ENCODE peak calls at places on chromosomes 12 and 14, in eight cellular contexts. M, D, A, J, Z, O, F and L are unnamed samples.

GRCh38 chr12:121668750-121669524 is 517 bp downstream of the MORN3 start:
- DNase-seq in O (peak; percentile 78), M (peak; percentile 25), D (peak; percentile 53), Z (no peak), J (no peak), A (no peak), F (no peak), L (no peak)

GRCh38 chr12:93569656-93570551 is 2.6 kb upstream of the SOCS2 start:
- DNase-seq in Z (peak; percentile 61), A (peak; percentile 72), J (peak; percentile 85), F (peak; percentile 79), O (peak; percentile 84), M (peak; percentile 68), D (peak; percentile 94), L (peak; percentile 80)

GRCh38 chr12:117365072-117365616 is 3.7 kb upstream of the NOS1 start:
- DNase-seq in O (no peak), J (no peak), D (no peak), M (no peak), A (no peak), F (no peak), Z (no peak), L (no peak)

GRCh38 chr14:91323671-91324605 is 79.4 kb upstream of the GPR68 start:
- DNase-seq in D (peak; percentile 55), F (peak; percentile 69), O (peak; percentile 96), J (peak; percentile 94), Z (peak; percentile 75), M (peak; percentile 91), A (peak; percentile 43), L (no peak)

GRCh38 chr12:63013302-63013701 is 78.4 kb upstream of the PPM1H start:
- DNase-seq in D (no peak), J (no peak), O (no peak), M (no peak), Z (no peak), A (no peak), F (no peak), L (no peak)

GRCh38 chr12:108313609-108314331 is 25.3 kb downstream of the CMKLR1 start:
- DNase-seq in D (no peak), A (no peak), J (peak; percentile 28), M (no peak), F (no peak), O (peak; percentile 25), Z (peak; percentile 79), L (peak; percentile 22)

GRCh38 chr14:59897757-59898383 is 22.1 kb upstream of the LRRC9 start:
- DNase-seq in O (peak; percentile 79), M (no peak), Z (no peak), J (peak; percentile 48), D (peak; percentile 28), F (peak; percentile 20), A (peak; percentile 14), L (no peak)

GRCh38 chr12:117832459-117833457 is 136.0 kb downstream of the KSR2 start:
- DNase-seq in D (peak; percentile 82), O (no peak), F (no peak), A (peak; percentile 36), Z (no peak), J (no peak), M (no peak), L (no peak)

GRCh38 chr12:40222247-40222646 is 2.5 kb upstream of the LRRK2 start:
- DNase-seq in M (no peak), F (no peak), D (peak; percentile 69), Z (peak; percentile 57), A (no peak), O (no peak), J (no peak), L (no peak)

GRCh38 chr12:94643585-94643984 is 6.8 kb downstream of the TMCC3 start:
- DNase-seq in J (no peak), M (no peak), D (peak; percentile 15), O (no peak), F (no peak), A (no peak), Z (no peak), L (no peak)

GRCh38 chr12:3803865-3804472 is 51.1 kb upstream of the CRACR2A start:
- DNase-seq in Z (peak; percentile 43), M (peak; percentile 53), O (peak; percentile 87), A (peak; percentile 41), F (peak; percentile 65), D (peak; percentile 76), J (peak; percentile 84), L (peak; percentile 1)

GRCh38 chr14:81209187-81209836 is 11.4 kb downstream of the GTF2A1 start:
- DNase-seq in J (no peak), F (peak; percentile 32), Z (no peak), M (no peak), A (no peak), O (peak; percentile 90), D (no peak), L (no peak)

GRCh38 chr12:116455540-116456306 is 103.5 kb upstream of the MAP1LC3B2 start:
- DNase-seq in F (peak; percentile 97), D (peak; percentile 96), O (peak; percentile 40), A (peak; percentile 83), M (no peak), J (peak; percentile 91), Z (no peak), L (peak; percentile 3)

GRCh38 chr12:95790912-95791849 is 617 bp upstream of the NTN4 start:
- DNase-seq in F (no peak), O (no peak), Z (no peak), J (peak; percentile 44), D (peak; percentile 56), M (peak; percentile 31), A (peak; percentile 39), L (no peak)

GRCh38 chr14:34997762-34998161 is 15.0 kb downstream of the SRP54 start:
- DNase-seq in D (no peak), Z (no peak), O (no peak), M (no peak), J (no peak), F (no peak), A (no peak), L (no peak)

GRCh38 chr14:48751293-48751692 is 834.9 kb downstream of the RPS29 start:
- DNase-seq in F (no peak), Z (no peak), A (no peak), O (no peak), M (no peak), J (no peak), D (no peak), L (no peak)

DNA sequence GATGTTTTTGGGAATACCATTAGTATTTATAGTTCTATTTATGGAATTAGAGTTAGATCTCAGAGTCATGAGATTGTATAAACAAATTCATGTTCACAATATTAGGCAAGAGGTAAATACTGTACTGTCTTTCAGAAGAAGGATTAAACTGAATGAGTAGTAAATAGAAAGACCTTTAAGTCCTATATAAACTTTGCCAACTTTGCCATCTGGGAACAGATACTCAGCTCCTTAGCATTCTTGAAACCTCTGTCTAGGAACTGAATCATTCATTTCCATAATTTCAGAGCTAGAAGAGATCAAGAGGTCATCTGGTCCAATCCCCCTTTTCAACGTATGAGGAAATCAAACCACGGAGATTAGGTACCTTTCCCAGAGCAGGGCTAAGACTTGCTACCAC is 141.1 kb downstream of the CAND1 start:
- DNase-seq in O (no peak), J (no peak), Z (no peak), M (no peak), F (no peak), D (peak; percentile 59), A (no peak), L (no peak)
- H3K27ac ChIP-seq in O (no peak overlapping the region), J (no peak overlapping the region), Z (no peak overlapping the region), M (no peak overlapping the region), F (no peak overlapping the region), D (no peak overlapping the region), A (no peak overlapping the region), L (no peak overlapping the region)

DNA sequence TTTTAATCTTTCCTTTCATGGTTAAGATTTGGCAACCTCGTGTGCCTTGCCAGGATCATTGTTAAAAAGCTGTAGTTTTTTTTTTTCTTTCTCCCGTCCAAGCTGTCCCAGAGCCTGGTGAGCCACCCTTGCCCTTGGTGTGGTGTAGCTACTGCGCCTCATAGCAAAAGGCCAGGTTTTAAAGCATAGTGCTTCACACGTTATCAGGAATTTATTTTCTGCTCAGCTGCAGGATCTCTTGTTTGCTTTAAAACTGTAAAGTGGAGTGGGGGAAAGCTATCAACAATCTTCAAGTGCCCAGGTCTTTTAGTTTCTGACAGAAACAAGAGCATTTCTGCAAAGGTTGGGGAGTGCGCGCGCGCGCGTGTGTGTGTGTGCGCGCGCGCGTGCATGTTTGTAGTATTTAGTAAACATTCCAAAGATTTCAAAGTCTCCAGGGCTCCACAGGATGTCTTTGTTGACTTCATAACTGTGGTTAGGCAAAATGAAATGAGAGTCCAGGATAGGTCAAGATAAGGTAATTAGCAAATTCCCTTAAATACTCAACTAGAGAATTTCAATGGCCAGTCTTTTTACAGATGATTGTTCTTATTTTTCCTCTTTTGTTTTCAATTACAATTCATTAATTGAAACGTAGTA is 45.5 kb downstream of the EML1 start:
- DNase-seq in D (no peak), A (no peak), J (no peak), M (no peak), O (no peak), Z (no peak), F (peak; percentile 12), L (no peak)
- H3K27ac ChIP-seq in D (no peak overlapping the region), A (no peak overlapping the region), J (peak overlapping the region; percentile 36), M (no peak overlapping the region), O (no peak overlapping the region), Z (no peak overlapping the region), F (no peak overlapping the region), L (no peak overlapping the region)

GRCh38 chr12:79773896-79774295 is 83.1 kb upstream of the PAWR start:
- DNase-seq in J (no peak), O (no peak), D (no peak), A (no peak), F (no peak), Z (no peak), M (no peak), L (no peak)

GRCh38 chr12:79775355-79776073 is 84.8 kb upstream of the PAWR start:
- DNase-seq in F (no peak), D (no peak), A (no peak), O (no peak), J (no peak), M (no peak), Z (no peak), L (no peak)

GRCh38 chr12:79778802-79779201 is 88.0 kb upstream of the PAWR start:
- DNase-seq in A (no peak), D (no peak), J (no peak), M (no peak), O (no peak), Z (no peak), F (no peak), L (no peak)

DNA sequence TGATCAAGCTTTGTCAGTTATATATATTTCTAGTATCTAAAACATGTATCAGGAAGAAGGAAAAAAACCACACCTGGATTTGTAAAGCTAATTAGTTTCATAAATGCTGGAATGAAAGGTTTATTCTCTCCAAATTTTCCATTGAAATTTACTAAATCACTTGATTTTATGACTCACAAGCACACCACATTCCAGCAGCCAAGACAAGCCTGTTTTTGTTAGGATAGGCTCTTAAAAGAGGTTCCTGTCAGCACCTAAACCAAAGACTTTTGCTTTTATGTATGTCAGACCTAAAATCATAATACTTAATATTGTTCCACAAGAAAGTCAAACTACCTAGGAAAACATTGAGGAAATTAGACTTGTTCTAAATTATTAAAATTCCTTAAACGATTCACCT is 85.3 kb upstream of the PAWR start:
- DNase-seq in O (no peak), F (peak; percentile 45), J (no peak), D (peak; percentile 73), A (peak; percentile 52), M (no peak), Z (no peak), L (no peak)
- H3K27ac ChIP-seq in O (no peak overlapping the region), F (no peak overlapping the region), J (peak overlapping the region; percentile 70), D (peak overlapping the region; percentile 26), A (peak overlapping the region; percentile 57), M (no peak overlapping the region), Z (no peak overlapping the region), L (no peak overlapping the region)

DNA sequence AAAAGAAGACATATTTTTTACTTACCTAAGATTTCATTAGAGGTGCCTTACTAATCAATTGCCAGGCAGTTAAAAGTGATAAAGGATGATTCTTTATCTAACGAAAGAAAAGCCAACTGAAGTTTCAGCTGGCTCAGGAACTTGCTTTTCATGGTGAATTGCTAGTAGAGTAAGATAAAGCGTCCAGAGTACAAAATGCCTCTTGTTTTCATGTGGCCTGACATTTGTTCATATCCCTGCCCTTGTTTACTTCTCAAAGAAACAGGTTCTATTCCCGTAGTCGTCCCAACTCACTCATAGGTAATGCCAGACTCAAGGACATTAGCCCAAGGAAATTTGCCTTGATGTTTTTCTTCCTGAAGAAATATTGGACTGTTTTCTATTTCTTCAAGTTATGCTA is 420.8 kb downstream of the RAD51B start:
- DNase-seq in A (no peak), Z (no peak), M (no peak), D (no peak), J (no peak), F (no peak), O (no peak), L (no peak)
- H3K27ac ChIP-seq in A (no peak overlapping the region), Z (no peak overlapping the region), M (no peak overlapping the region), D (no peak overlapping the region), J (peak overlapping the region; percentile 21), F (no peak overlapping the region), O (no peak overlapping the region), L (no peak overlapping the region)